ENCODE peak calls at places on chromosomes 12 and 14, in ten cellular contexts. G is effector memory CD4-positive, alpha-beta T cell; I is MM.1S; S is fibroblast of lung; F is body of pancreas; B is uterus; X is A549; O is CD4-positive, alpha-beta T cell; H is foreskin keratinocyte; L is tibial nerve. Z is an unnamed sample.

GRCh38 chr14:77607741-77608302 is 8.6 kb downstream of the SPTLC2 start:
- DNase-seq in F (no peak), O (no peak), B (no peak), H (no peak), S (no peak), I (no peak), G (no peak), L (no peak), X (no peak), Z (peak; percentile 3)

GRCh38 chr14:100406505-100407131 is 83.5 kb downstream of the SLC25A47 start:
- DNase-seq in F (peak; percentile 53), H (no peak), X (peak; percentile 66), G (no peak), B (no peak), O (peak; percentile 26), I (no peak), S (peak; percentile 45), L (no peak), Z (no peak)

GRCh38 chr12:69397978-69398377 is 38.4 kb downstream of the YEATS4 start:
- DNase-seq in L (no peak), H (no peak), O (no peak), S (peak; percentile 95), X (no peak), I (no peak), G (no peak), B (no peak), F (no peak), Z (no peak)

GRCh38 chr12:1859643-1860042 is 39.3 kb downstream of the LRTM2 start:
- DNase-seq in G (no peak), I (no peak), B (peak; percentile 6), X (peak; percentile 16), S (peak; percentile 16), O (no peak), L (no peak), H (peak; percentile 17), F (no peak), Z (no peak)

GRCh38 chr12:56488041-56488955 is at the start of gene GLS2:
- DNase-seq in O (peak; percentile 68), S (peak; percentile 69), B (peak; percentile 71), X (peak; percentile 75), G (peak; percentile 66), F (peak; percentile 85), I (peak; percentile 80), H (peak; percentile 81), L (peak; percentile 37), Z (peak; percentile 43)

GRCh38 chr12:25250744-25251730 is at the start of gene KRAS:
- DNase-seq in S (peak; percentile 99), X (peak; percentile 97), F (peak; percentile 96), L (peak; percentile 91), H (peak; percentile 88), G (peak; percentile 87), I (peak; percentile 97), O (peak; percentile 88), B (peak; percentile 97), Z (peak; percentile 84)

GRCh38 chr14:56196274-56196673 is 78.1 kb downstream of the PELI2 start:
- DNase-seq in X (no peak), O (no peak), I (peak; percentile 21), L (no peak), G (no peak), B (no peak), S (peak; percentile 58), F (no peak), H (no peak), Z (no peak)

GRCh38 chr12:442235-442884 is 17.4 kb upstream of the B4GALNT3 start:
- DNase-seq in F (peak; percentile 70), B (peak; percentile 40), H (peak; percentile 26), L (peak; percentile 40), G (peak; percentile 31), S (peak; percentile 13), O (peak; percentile 21), X (peak; percentile 63), I (peak; percentile 33), Z (no peak)

GRCh38 chr12:110046451-110047187 is 1.7 kb downstream of the C12orf76 start:
- DNase-seq in O (no peak), I (no peak), S (no peak), F (no peak), B (no peak), L (no peak), H (no peak), X (no peak), G (no peak), Z (no peak)

DNA sequence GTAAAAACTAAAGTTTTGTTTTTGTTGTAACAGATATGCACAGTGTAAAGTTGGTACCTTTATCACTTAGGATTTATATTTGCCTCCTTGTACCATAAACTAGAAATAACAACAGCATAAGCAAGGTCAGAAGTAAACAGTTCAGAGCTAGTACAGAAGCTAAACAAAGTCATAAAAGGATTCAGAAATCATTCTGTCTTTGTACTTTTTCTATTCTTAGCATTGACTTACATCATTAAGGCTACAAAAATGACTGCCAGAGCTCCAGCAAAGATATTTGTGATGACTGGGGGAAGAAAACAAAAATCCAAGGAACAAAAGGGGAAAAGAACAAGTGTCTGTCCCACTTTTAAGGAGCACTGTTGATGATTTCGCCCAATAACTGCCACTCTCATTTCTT is 347.2 kb downstream of the CCDC91 start:
- DNase-seq in O (no peak), F (no peak), I (no peak), H (no peak), G (no peak), S (no peak), L (no peak), X (no peak), B (no peak), Z (no peak)
- H3K27ac ChIP-seq in O (no peak overlapping the region), F (no peak overlapping the region), I (no peak overlapping the region), H (no peak overlapping the region), G (no peak overlapping the region), S (no peak overlapping the region), L (no peak overlapping the region), X (no peak overlapping the region), B (peak overlapping the region; percentile 3), Z (no peak overlapping the region)

DNA sequence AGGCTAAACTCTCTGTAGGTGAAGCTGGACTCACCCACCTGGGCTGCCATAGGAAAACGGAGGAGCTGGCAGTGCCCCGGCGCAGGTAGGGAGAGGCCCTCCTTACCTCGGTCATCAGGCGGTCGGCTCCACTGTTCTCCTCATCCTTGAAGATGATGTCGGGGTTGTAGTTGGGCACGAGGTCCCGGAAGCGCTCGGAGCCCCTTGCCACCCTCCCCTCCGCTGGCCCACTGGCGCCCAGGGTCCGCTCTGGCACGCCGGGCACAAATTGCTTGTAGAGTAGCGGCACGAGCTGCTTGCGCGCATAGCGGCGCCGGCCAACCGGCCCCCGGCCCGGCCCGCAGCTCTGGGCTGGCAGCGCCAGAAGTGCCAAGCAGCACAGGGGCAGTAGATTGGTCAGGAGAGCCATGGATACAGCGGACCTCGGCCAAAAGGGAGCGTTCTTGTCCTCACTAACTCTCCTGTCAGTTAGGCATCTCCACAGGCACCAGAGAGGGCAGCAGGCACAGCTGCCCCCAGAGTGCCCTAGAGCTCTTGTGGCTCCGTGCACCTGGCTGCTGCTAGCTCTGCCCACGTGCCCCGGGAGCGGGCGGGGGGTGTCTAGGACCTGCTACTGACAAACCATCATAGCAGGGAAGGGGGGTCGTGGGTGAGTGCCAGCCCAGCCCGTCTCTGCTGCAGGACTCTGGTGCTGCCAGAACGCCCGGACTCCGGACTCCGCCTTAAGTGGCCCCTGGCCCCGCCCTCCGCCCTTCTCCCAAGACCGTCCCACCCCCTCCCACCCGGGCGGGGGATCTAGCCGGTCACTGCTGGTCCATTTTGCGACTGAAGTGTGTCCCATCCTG is at the start of gene DHH:
- DNase-seq in X (no peak), O (no peak), B (peak; percentile 40), L (no peak), I (no peak), G (no peak), H (no peak), S (peak; percentile 9), F (no peak), Z (no peak)
- H3K27ac ChIP-seq in X (no peak within 1 kb of the TSS), O (no peak within 1 kb of the TSS), B (no peak within 1 kb of the TSS), L (peak within 1 kb of the TSS; percentile 65), I (no peak within 1 kb of the TSS), G (no peak within 1 kb of the TSS), H (no peak within 1 kb of the TSS), S (no peak within 1 kb of the TSS), F (no peak within 1 kb of the TSS), Z (no peak within 1 kb of the TSS)

GRCh38 chr14:49589387-49589786 is 3.2 kb upstream of the RPS29 start:
- DNase-seq in O (no peak), G (no peak), L (no peak), X (no peak), H (no peak), B (no peak), I (no peak), S (no peak), F (no peak), Z (no peak)

GRCh38 chr14:49598182-49598478 is 610 bp upstream of the LRR1 start:
- DNase-seq in S (no peak), G (no peak), H (no peak), I (no peak), X (no peak), F (no peak), B (no peak), L (no peak), O (no peak), Z (no peak)

GRCh38 chr14:49598479-49599301 is at the start of gene LRR1:
- DNase-seq in L (peak; percentile 73), O (peak; percentile 82), H (peak; percentile 85), G (peak; percentile 81), I (peak; percentile 67), B (peak; percentile 85), X (peak; percentile 91), F (peak; percentile 86), S (peak; percentile 84), Z (peak; percentile 12)

GRCh38 chr14:49593016-49593415 is 5.7 kb upstream of the LRR1 start:
- DNase-seq in B (no peak), H (no peak), O (no peak), S (peak; percentile 72), X (no peak), G (no peak), F (no peak), L (no peak), I (no peak), Z (no peak)

GRCh38 chr14:49594347-49595089 is 4.2 kb upstream of the LRR1 start:
- DNase-seq in G (no peak), I (no peak), F (no peak), L (no peak), H (no peak), O (no peak), S (peak; percentile 84), X (peak; percentile 38), B (no peak), Z (no peak)
- H3K27ac ChIP-seq in G (no peak overlapping the region), I (no peak overlapping the region), F (no peak overlapping the region), L (no peak overlapping the region), H (no peak overlapping the region), O (no peak overlapping the region), S (peak overlapping the region; percentile 34), X (no peak overlapping the region), B (no peak overlapping the region), Z (no peak overlapping the region)

GRCh38 chr14:96888593-96888992 is 91.4 kb downstream of the VRK1 start:
- DNase-seq in L (no peak), G (no peak), I (no peak), B (no peak), O (no peak), H (no peak), S (peak; percentile 23), X (no peak), F (no peak), Z (no peak)

GRCh38 chr14:96893966-96894622 is 96.9 kb downstream of the VRK1 start:
- DNase-seq in L (no peak), F (no peak), G (no peak), S (no peak), O (no peak), B (no peak), X (no peak), H (no peak), I (no peak), Z (no peak)

GRCh38 chr14:96889091-96889490 is 91.9 kb downstream of the VRK1 start:
- DNase-seq in G (no peak), S (no peak), F (no peak), H (no peak), B (no peak), L (no peak), X (no peak), I (no peak), O (no peak), Z (no peak)

GRCh38 chr14:96888158-96888557 is 91.0 kb downstream of the VRK1 start:
- DNase-seq in L (no peak), H (no peak), I (peak; percentile 79), X (no peak), F (no peak), S (no peak), O (no peak), G (no peak), B (no peak), Z (no peak)
- H3K27ac ChIP-seq in L (no peak overlapping the region), H (no peak overlapping the region), I (peak overlapping the region; percentile 79), X (no peak overlapping the region), F (no peak overlapping the region), S (no peak overlapping the region), O (no peak overlapping the region), G (no peak overlapping the region), B (no peak overlapping the region), Z (no peak overlapping the region)